ENCODE peak calls at places on chromosomes 4 and X, in four cellular contexts. S is H1, B is mesendoderm, C is IMR-90. X is an unnamed sample.

GRCh38 chrX:1281511-1281910 is 12.9 kb downstream of the CSF2RA start:
- DNase-seq in B (no peak), C (peak; percentile 14), S (no peak), X (no peak)

GRCh38 chr4:628821-629635 is 3.7 kb downstream of the PDE6B start:
- DNase-seq in S (no peak), B (no peak), C (no peak), X (peak; percentile 20)

GRCh38 chrX:56813318-56813837 is 84.3 kb downstream of the NBDY start:
- DNase-seq in B (peak; percentile 78), S (no peak), C (peak; percentile 31), X (peak; percentile 14)

GRCh38 chr4:182846041-182846440 is 71.1 kb downstream of the DCTD start:
- DNase-seq in S (no peak), B (no peak), C (no peak), X (no peak)

GRCh38 chrX:47316276-47317025 is 53.9 kb upstream of the ZNF157 start:
- DNase-seq in B (peak; percentile 90), S (peak; percentile 63), C (no peak), X (peak; percentile 85)

GRCh38 chrX:117996918-117997480 is 119.6 kb downstream of the KLHL13 start:
- DNase-seq in S (no peak), C (peak; percentile 63), B (peak; percentile 7), X (no peak)

GRCh38 chr4:128376303-128376702 is 88.7 kb upstream of the PGRMC2 start:
- DNase-seq in C (no peak), B (no peak), S (no peak), X (no peak)

GRCh38 chr4:23978031-23978430 is 88.2 kb upstream of the PPARGC1A start:
- DNase-seq in C (peak; percentile 51), B (no peak), S (no peak), X (no peak)

GRCh38 chr4:86595426-86595805 is 1.3 kb downstream of the PTPN13 start:
- DNase-seq in C (peak; percentile 30), B (peak; percentile 51), S (no peak), X (no peak)

GRCh38 chrX:69136546-69137331 is 28.5 kb downstream of the PJA1 start:
- DNase-seq in S (peak; percentile 69), B (peak; percentile 51), C (no peak), X (peak; percentile 46)

GRCh38 chrX:109952985-109953905 is 49.7 kb upstream of the TMEM164 start:
- DNase-seq in B (no peak), S (no peak), C (no peak), X (no peak)

GRCh38 chr4:72006576-72006975 is 25.2 kb upstream of the NPFFR2 start:
- DNase-seq in C (peak; percentile 56), B (no peak), S (no peak), X (no peak)

GRCh38 chrX:139905743-139906142 is 27.1 kb downstream of the ATP11C start:
- DNase-seq in S (no peak), C (no peak), B (no peak), X (no peak)

GRCh38 chr4:189367832-189368231 is 572.8 kb upstream of the FRG1 start:
- DNase-seq in C (no peak), B (no peak), S (no peak), X (no peak)

GRCh38 chr4:83876047-83876446 is 340.1 kb downstream of the GPAT3 start:
- DNase-seq in S (no peak), B (peak; percentile 26), C (peak; percentile 50), X (no peak)

GRCh38 chrX:20432746-20433374 is 166.2 kb upstream of the RPS6KA3 start:
- DNase-seq in B (no peak), C (no peak), S (no peak), X (no peak)
- H3K4me1 ChIP-seq in B (no peaks in the 10 kb centered on the region), C (no peaks in the 10 kb centered on the region), S (no peaks in the 10 kb centered on the region), X (no peaks in the 10 kb centered on the region)

GRCh38 chrX:6460893-6461490 is 73.9 kb downstream of the VCX3A start:
- DNase-seq in S (no peak), C (no peak), B (peak; percentile 23), X (no peak)

DNA sequence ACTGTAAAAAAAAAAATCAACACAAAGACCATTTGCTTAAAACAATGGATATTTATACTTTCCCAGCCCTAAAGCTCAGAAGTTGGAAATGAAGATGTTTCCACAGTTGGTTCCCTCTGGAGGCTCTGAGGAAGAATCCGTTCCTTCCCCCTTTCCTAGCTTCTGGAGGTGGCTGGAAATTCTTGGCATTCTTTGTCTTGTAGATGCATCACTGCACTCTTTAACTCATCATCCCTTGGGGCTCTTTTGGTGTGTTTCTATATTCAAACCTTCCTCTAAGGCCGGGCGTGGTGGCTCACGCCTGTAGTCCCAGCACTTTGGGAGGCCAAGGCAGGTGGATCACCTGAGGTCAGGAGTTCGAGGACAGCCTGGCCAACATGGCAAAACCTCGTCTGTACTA is 78.7 kb downstream of the VCX3A start:
- DNase-seq in C (no peak), B (peak; percentile 72), S (no peak), X (no peak)
- H3K56ac ChIP-seq in C (no peak overlapping the region), B (no peak overlapping the region), S (no peak overlapping the region), X (no peak overlapping the region)

GRCh38 chrX:18900401-18900976 is 83.4 kb downstream of the PHKA2 start:
- DNase-seq in S (no peak), C (no peak), B (peak; percentile 14), X (no peak)
- H3K4me1 ChIP-seq in S (no peaks in the 10 kb centered on the region), C (no peaks in the 10 kb centered on the region), B (no peaks in the 10 kb centered on the region), X (no peaks in the 10 kb centered on the region)

GRCh38 chr4:76187152-76187551 is 26.5 kb downstream of the SCARB2 start:
- DNase-seq in C (no peak), S (no peak), B (no peak), X (no peak)

GRCh38 chr4:76179398-76180318 is 31.5 kb upstream of the NUP54 start:
- DNase-seq in S (peak; percentile 93), C (peak; percentile 81), B (peak; percentile 85), X (peak; percentile 82)

GRCh38 chr4:76178296-76178695 is 30.1 kb upstream of the NUP54 start:
- DNase-seq in S (no peak), C (no peak), B (no peak), X (no peak)

GRCh38 chr4:76177709-76178108 is 29.5 kb upstream of the NUP54 start:
- DNase-seq in C (no peak), B (no peak), S (no peak), X (no peak)

GRCh38 chr4:76182463-76182862 is 31.2 kb downstream of the SCARB2 start:
- DNase-seq in B (no peak), C (no peak), S (no peak), X (no peak)
- H3K56ac ChIP-seq in B (no peak overlapping the region), C (no peak overlapping the region), S (no peak overlapping the region), X (no peak overlapping the region)

X was measured in H9.